ENCODE peak calls at places on chromosomes 12 and 14, in seven cellular contexts. One of them, this sample, is unnamed.

GRCh38 chr14:90572461-90573150 is 175.8 kb downstream of the CALM1 start:
- DNase-seq in ovary: no peak
- DNase-seq in RPMI7951: peak
- DNase-seq in M059J: no peak
- DNase-seq in NCI-H345: no peak
- DNase-seq in CD8-positive, alpha-beta memory T cell: peak
- DNase-seq in NCI-H1436: no peak
- DNase-seq in this sample: no peak

GRCh38 chr12:39831587-39832315 is 212.1 kb upstream of the ABCD2 start:
- DNase-seq in ovary: no peak
- DNase-seq in RPMI7951: no peak
- DNase-seq in NCI-H345: peak
- DNase-seq in NCI-H1436: no peak
- DNase-seq in CD8-positive, alpha-beta memory T cell: no peak
- DNase-seq in M059J: peak
- DNase-seq in this sample: no peak

GRCh38 chr12:64450711-64451486 is 1.0 kb upstream of the TBK1 start:
- DNase-seq in NCI-H345: peak
- DNase-seq in NCI-H1436: no peak
- DNase-seq in CD8-positive, alpha-beta memory T cell: no peak
- DNase-seq in ovary: no peak
- DNase-seq in M059J: peak
- DNase-seq in RPMI7951: peak
- DNase-seq in this sample: no peak

GRCh38 chr14:37985826-37986470 is 221.8 kb upstream of the SSTR1 start:
- DNase-seq in NCI-H1436: peak
- DNase-seq in NCI-H345: peak
- DNase-seq in CD8-positive, alpha-beta memory T cell: peak
- DNase-seq in ovary: no peak
- DNase-seq in M059J: peak
- DNase-seq in RPMI7951: peak
- DNase-seq in this sample: peak

GRCh38 chr14:105540811-105541210 is 14.4 kb downstream of the TMEM121 start:
- DNase-seq in CD8-positive, alpha-beta memory T cell: no peak
- DNase-seq in ovary: no peak
- DNase-seq in NCI-H1436: no peak
- DNase-seq in RPMI7951: no peak
- DNase-seq in M059J: no peak
- DNase-seq in NCI-H345: no peak
- DNase-seq in this sample: no peak

GRCh38 chr12:34291426-34291901 is 269.2 kb downstream of the ALG10 start:
- DNase-seq in NCI-H1436: no peak
- DNase-seq in RPMI7951: no peak
- DNase-seq in ovary: peak
- DNase-seq in CD8-positive, alpha-beta memory T cell: no peak
- DNase-seq in M059J: no peak
- DNase-seq in NCI-H345: no peak
- DNase-seq in this sample: no peak

GRCh38 chr12:26108915-26109314 is 15.9 kb downstream of the BHLHE41 start:
- DNase-seq in CD8-positive, alpha-beta memory T cell: no peak
- DNase-seq in NCI-H1436: no peak
- DNase-seq in NCI-H345: no peak
- DNase-seq in ovary: no peak
- DNase-seq in M059J: no peak
- DNase-seq in RPMI7951: no peak
- DNase-seq in this sample: no peak

GRCh38 chr12:10365716-10366433 is 24.0 kb downstream of the KLRK1 start:
- DNase-seq in ovary: no peak
- DNase-seq in NCI-H1436: no peak
- DNase-seq in CD8-positive, alpha-beta memory T cell: no peak
- DNase-seq in RPMI7951: peak
- DNase-seq in M059J: peak
- DNase-seq in NCI-H345: peak
- DNase-seq in this sample: no peak

GRCh38 chr14:50055461-50056228 is 60.7 kb downstream of the VCPKMT start:
- DNase-seq in M059J: no peak
- DNase-seq in NCI-H345: no peak
- DNase-seq in ovary: no peak
- DNase-seq in RPMI7951: no peak
- DNase-seq in CD8-positive, alpha-beta memory T cell: no peak
- DNase-seq in NCI-H1436: no peak
- DNase-seq in this sample: no peak

GRCh38 chr14:104639481-104639880 is 34.9 kb upstream of the TMEM179 start:
- DNase-seq in RPMI7951: no peak
- DNase-seq in NCI-H345: no peak
- DNase-seq in ovary: no peak
- DNase-seq in M059J: no peak
- DNase-seq in CD8-positive, alpha-beta memory T cell: no peak
- DNase-seq in NCI-H1436: no peak
- DNase-seq in this sample: no peak

GRCh38 chr12:3119192-3119744 is 42.1 kb downstream of the TSPAN9 start:
- DNase-seq in M059J: peak
- DNase-seq in NCI-H1436: no peak
- DNase-seq in ovary: no peak
- DNase-seq in RPMI7951: peak
- DNase-seq in NCI-H345: no peak
- DNase-seq in CD8-positive, alpha-beta memory T cell: no peak
- DNase-seq in this sample: no peak

GRCh38 chr12:94080684-94081009 is 67.7 kb upstream of the PLXNC1 start:
- DNase-seq in NCI-H345: no peak
- DNase-seq in ovary: no peak
- DNase-seq in NCI-H1436: no peak
- DNase-seq in RPMI7951: no peak
- DNase-seq in M059J: no peak
- DNase-seq in CD8-positive, alpha-beta memory T cell: no peak
- DNase-seq in this sample: no peak

This sample was measured in activated CD4-positive, alpha-beta T cell treated with anti-CD3 and anti-CD28 coated beads for 4 hours.